ENCODE peak calls at places on chromosome 9, in six cellular contexts. I is left cardiac atrium, O is A549, J is head of caudate nucleus, Z is natural killer cell, C is lung. U is an unnamed sample.

GRCh38 chr9:89215342-89215741 is 36.7 kb upstream of the SHC3 start:
- DNase-seq in Z (no peak), J (no peak), I (no peak), O (no peak), C (no peak), U (no peak)

GRCh38 chr9:36149197-36149596 is 12.7 kb downstream of the GLIPR2 start:
- DNase-seq in C (no peak), I (no peak), J (no peak), Z (no peak), O (no peak), U (no peak)

GRCh38 chr9:113380869-113381378 is 4.1 kb upstream of the HDHD3 start:
- DNase-seq in I (no peak), J (no peak), C (no peak), Z (no peak), O (no peak), U (no peak)

GRCh38 chr9:135224286-135224871 is 136.9 kb downstream of the OLFM1 start:
- DNase-seq in J (no peak), Z (no peak), I (no peak), O (no peak), C (peak), U (no peak)

GRCh38 chr9:35499029-35499700 is 9.3 kb downstream of the RUSC2 start:
- DNase-seq in O (no peak), Z (no peak), J (no peak), C (no peak), I (no peak), U (no peak)

GRCh38 chr9:128399851-128400250 is 20.8 kb upstream of the CERCAM start:
- DNase-seq in O (no peak), J (no peak), Z (no peak), C (no peak), I (no peak), U (no peak)

GRCh38 chr9:37350486-37351190 is 71.9 kb upstream of the GRHPR start:
- DNase-seq in Z (no peak), O (no peak), J (no peak), I (no peak), C (no peak), U (no peak)

GRCh38 chr9:95511952-95512750 is 4.6 kb downstream of the PTCH1 start:
- DNase-seq in Z (no peak), C (no peak), O (no peak), J (no peak), I (peak), U (no peak)

GRCh38 chr9:89278997-89279739 is 31.8 kb upstream of the CKS2 start:
- DNase-seq in J (peak), C (no peak), I (no peak), Z (no peak), O (peak), U (no peak)

GRCh38 chr9:131583836-131584555 is 38.7 kb downstream of the PRRT1B start:
- DNase-seq in C (no peak), O (no peak), Z (no peak), I (no peak), J (no peak), U (no peak)

GRCh38 chr9:26747611-26748010 is 145.0 kb downstream of the CAAP1 start:
- DNase-seq in Z (no peak), J (no peak), O (no peak), C (no peak), I (no peak), U (no peak)

GRCh38 chr9:125261501-125262216 is at the start of gene GAPVD1:
- DNase-seq in Z (peak), C (peak), J (peak), O (peak), I (peak), U (peak)

GRCh38 chr9:70470050-70471015 is 55.9 kb upstream of the KLF9 start:
- DNase-seq in C (no peak), Z (no peak), J (peak), O (no peak), I (peak), U (no peak)

GRCh38 chr9:4740373-4740622 is 704 bp downstream of the AK3 start:
- DNase-seq in C (no peak), O (no peak), Z (no peak), I (no peak), J (no peak), U (no peak)

GRCh38 chr9:23635276-23635675 is 190.8 kb downstream of the ELAVL2 start:
- DNase-seq in J (no peak), Z (no peak), I (no peak), C (no peak), O (no peak), U (no peak)

GRCh38 chr9:1434082-1434481 is 383.9 kb downstream of the DMRT2 start:
- DNase-seq in O (peak), J (no peak), C (no peak), I (no peak), Z (no peak), U (no peak)

GRCh38 chr9:87535817-87536539 is 38.3 kb downstream of the DAPK1 start:
- DNase-seq in O (no peak), C (no peak), J (no peak), I (no peak), Z (no peak), U (no peak)

GRCh38 chr9:106287108-106287631 is 575.8 kb upstream of the ZNF462 start:
- DNase-seq in C (no peak), Z (no peak), I (peak), J (no peak), O (no peak), U (no peak)

GRCh38 chr9:79572032-79572890 is 496 bp downstream of the TLE4 start:
- DNase-seq in Z (peak), J (peak), I (peak), C (peak), O (peak), U (no peak)

GRCh38 chr9:97563458-97564135 is 62.1 kb downstream of the TMOD1 start:
- DNase-seq in O (no peak), I (no peak), Z (no peak), J (no peak), C (no peak), U (no peak)

GRCh38 chr9:12972608-12973589 is 198.1 kb downstream of the LURAP1L start:
- DNase-seq in Z (no peak), C (no peak), I (no peak), O (no peak), J (peak), U (no peak)

GRCh38 chr9:133634024-133634691 is 2.0 kb upstream of the DBH start:
- DNase-seq in I (no peak), Z (no peak), J (no peak), O (no peak), C (no peak), U (no peak)

GRCh38 chr9:69173891-69174644 is at the start of gene TJP2:
- DNase-seq in Z (peak), C (peak), I (peak), O (no peak), J (peak), U (peak)

GRCh38 chr9:27801511-27801910 is 228.2 kb upstream of the C9orf72 start:
- DNase-seq in C (no peak), O (no peak), J (no peak), Z (no peak), I (no peak), U (no peak)

GRCh38 chr9:114671605-114672004 is 10.4 kb downstream of the TEX48 start:
- DNase-seq in Z (no peak), C (no peak), I (no peak), J (no peak), O (no peak), U (no peak)

GRCh38 chr9:117411547-117411946 is 3.3 kb downstream of the ASTN2 start:
- DNase-seq in O (peak), C (no peak), Z (no peak), I (peak), J (peak), U (no peak)

GRCh38 chr9:21941337-21941995 is 52.7 kb downstream of the CDKN2A start:
- DNase-seq in I (no peak), O (no peak), J (no peak), Z (no peak), C (no peak), U (no peak)

GRCh38 chr9:34651876-34652602 is at the start of gene IL11RA:
- DNase-seq in C (peak), Z (no peak), J (peak), I (peak), O (peak), U (peak)

GRCh38 chr9:89796606-89797005 is 191.8 kb downstream of the GADD45G start:
- DNase-seq in I (no peak), O (no peak), C (no peak), Z (no peak), J (no peak), U (no peak)